ENCODE peak calls at places on chromosomes 7 and 10, in ten cellular contexts. Y is naive thymus-derived CD4-positive, alpha-beta T cell; M is uterus; B is AG10803; R is cardiac muscle cell; H is heart left ventricle; W is neuronal stem cell; L is BE2C; V is tibial artery; P is PC-3. I is an unnamed sample.

GRCh38 chr10:46557319-46558140 is 1.1 kb upstream of the GPRIN2 start:
- DNase-seq in Y (peak), M (peak), B (no peak), R (no peak), H (peak), W (no peak), L (peak), V (peak), P (no peak), I (peak)

GRCh38 chr7:105990141-105990540 is 27.1 kb downstream of the CDHR3 start:
- DNase-seq in Y (no peak), M (no peak), B (no peak), R (no peak), H (no peak), W (no peak), L (no peak), V (no peak), P (no peak), I (no peak)

GRCh38 chr7:88757371-88757770 is 2.1 kb upstream of the ZNF804B start:
- DNase-seq in Y (no peak), M (no peak), B (no peak), R (no peak), H (no peak), W (no peak), L (no peak), V (no peak), P (no peak), I (no peak)

GRCh38 chr7:92259610-92260247 is 14.0 kb downstream of the ANKIB1 start:
- DNase-seq in Y (no peak), M (no peak), B (no peak), R (no peak), H (no peak), W (no peak), L (no peak), V (no peak), P (no peak), I (no peak)

GRCh38 chr10:90447836-90448235 is 410.0 kb downstream of the HTR7 start:
- DNase-seq in Y (no peak), M (no peak), B (no peak), R (peak), H (no peak), W (no peak), L (no peak), V (no peak), P (peak), I (no peak)

GRCh38 chr7:53877688-53878087 is 664.5 kb upstream of the VSTM2A start:
- DNase-seq in Y (no peak), M (no peak), B (no peak), R (no peak), H (no peak), W (no peak), L (no peak), V (no peak), P (no peak), I (no peak)

GRCh38 chr7:155232911-155233702 is 64.6 kb upstream of the INSIG1 start:
- DNase-seq in Y (no peak), M (no peak), B (peak), R (no peak), H (no peak), W (no peak), L (no peak), V (no peak), P (no peak), I (no peak)

GRCh38 chr7:150716939-150717338 is 526 bp downstream of the GIMAP1 start:
- DNase-seq in Y (no peak), M (no peak), B (no peak), R (no peak), H (no peak), W (no peak), L (no peak), V (no peak), P (no peak), I (no peak)

GRCh38 chr7:150399421-150399820 is 20.3 kb downstream of the ZNF775 start:
- DNase-seq in Y (no peak), M (no peak), B (no peak), R (no peak), H (no peak), W (no peak), L (no peak), V (no peak), P (no peak), I (no peak)

GRCh38 chr7:77786741-77787140 is 11.5 kb downstream of the TMEM60 start:
- DNase-seq in Y (no peak), M (no peak), B (no peak), R (no peak), H (no peak), W (no peak), L (no peak), V (no peak), P (no peak), I (no peak)

GRCh38 chr7:2507208-2507916 is 12.2 kb upstream of the LFNG start:
- DNase-seq in Y (no peak), M (no peak), B (no peak), R (no peak), H (no peak), W (no peak), L (no peak), V (no peak), P (no peak), I (no peak)

GRCh38 chr7:111198255-111198654 is 107.3 kb downstream of the LRRN3 start:
- DNase-seq in Y (no peak), M (no peak), B (peak), R (peak), H (no peak), W (no peak), L (no peak), V (no peak), P (peak), I (no peak)

GRCh38 chr10:14385591-14386201 is 55.0 kb upstream of the FRMD4A start:
- DNase-seq in Y (no peak), M (no peak), B (no peak), R (peak), H (no peak), W (no peak), L (no peak), V (no peak), P (peak), I (no peak)

GRCh38 chr7:157656195-157656769 is 319.5 kb downstream of the DNAJB6 start:
- DNase-seq in Y (no peak), M (no peak), B (no peak), R (no peak), H (no peak), W (no peak), L (no peak), V (peak), P (no peak), I (peak)

GRCh38 chr10:84214046-84214572 is 11.2 kb downstream of the LRIT2 start:
- DNase-seq in Y (no peak), M (no peak), B (no peak), R (no peak), H (no peak), W (no peak), L (no peak), V (peak), P (no peak), I (no peak)

GRCh38 chr10:47257396-47258120 is 42.4 kb upstream of the GDF10 start:
- DNase-seq in Y (no peak), M (no peak), B (peak), R (peak), H (no peak), W (no peak), L (no peak), V (no peak), P (peak), I (no peak)

GRCh38 chr7:97016392-97017196 is 8.0 kb downstream of the DLX5 start:
- DNase-seq in Y (no peak), M (no peak), B (no peak), R (no peak), H (no peak), W (peak), L (peak), V (no peak), P (peak), I (peak)

GRCh38 chr10:47403401-47404318 is 19.6 kb upstream of the ZNF488 start:
- DNase-seq in Y (no peak), M (peak), B (peak), R (peak), H (no peak), W (no peak), L (no peak), V (peak), P (no peak), I (peak)

GRCh38 chr7:151340794-151341356 is 737 bp upstream of the NUB1 start:
- DNase-seq in Y (no peak), M (no peak), B (no peak), R (no peak), H (no peak), W (no peak), L (no peak), V (no peak), P (no peak), I (no peak)

GRCh38 chr7:81842361-81842760 is 72.5 kb upstream of the HGF start:
- DNase-seq in Y (no peak), M (no peak), B (no peak), R (no peak), H (no peak), W (no peak), L (no peak), V (no peak), P (no peak), I (no peak)

GRCh38 chr7:44064791-44065430 is 456 bp downstream of the PGAM2 start:
- DNase-seq in Y (no peak), M (no peak), B (no peak), R (no peak), H (peak), W (no peak), L (peak), V (peak), P (no peak), I (no peak)

GRCh38 chr7:50471970-50472369 is 21.8 kb upstream of the FIGNL1 start:
- DNase-seq in Y (no peak), M (no peak), B (no peak), R (no peak), H (no peak), W (no peak), L (no peak), V (no peak), P (no peak), I (no peak)

GRCh38 chr10:35420044-35420443 is 83.7 kb downstream of the CCNY start:
- DNase-seq in Y (no peak), M (no peak), B (no peak), R (peak), H (no peak), W (no peak), L (no peak), V (no peak), P (peak), I (no peak)

GRCh38 chr10:99297033-99297432 is 32.1 kb upstream of the CNNM1 start:
- DNase-seq in Y (no peak), M (no peak), B (no peak), R (no peak), H (no peak), W (no peak), L (peak), V (no peak), P (no peak), I (no peak)

GRCh38 chr10:6409982-6410694 is 169.9 kb downstream of the PRKCQ start:
- DNase-seq in Y (no peak), M (peak), B (peak), R (peak), H (peak), W (no peak), L (no peak), V (no peak), P (no peak), I (no peak)

DNA sequence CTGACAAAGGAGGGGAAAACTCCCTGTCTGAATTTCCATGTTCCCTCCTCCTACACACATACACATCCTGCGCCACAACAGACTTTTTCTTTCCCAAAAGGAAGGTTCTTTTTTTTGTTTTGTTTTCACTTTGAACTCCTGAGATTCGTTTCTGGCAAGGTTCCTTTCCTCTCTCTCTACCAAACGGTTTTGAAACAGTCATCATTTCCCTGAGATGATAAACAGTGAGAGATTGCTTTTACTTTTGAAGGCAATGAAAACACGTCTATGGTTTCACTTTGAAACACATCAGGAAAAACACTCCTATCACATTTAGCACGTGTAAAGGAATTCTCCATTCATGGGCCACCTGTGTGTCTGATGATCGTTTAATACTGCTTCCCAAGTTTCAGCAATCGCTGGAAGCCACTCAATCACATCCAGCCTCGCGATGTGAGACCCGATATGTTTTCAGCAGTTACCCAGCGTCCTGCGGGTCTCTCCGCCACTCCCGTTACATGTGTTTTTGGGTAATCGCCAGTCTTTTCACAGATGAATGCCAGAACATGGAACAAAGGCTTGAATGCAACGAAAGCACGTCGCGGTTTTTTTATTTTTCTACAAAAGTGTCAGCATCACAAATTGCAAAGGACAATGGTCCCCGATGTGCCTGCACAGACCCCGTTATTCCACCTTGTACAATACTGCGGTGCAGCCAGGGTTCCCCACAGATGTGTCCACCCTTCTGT is 62.8 kb upstream of the CUX1 start:
- DNase-seq in Y (no peak), M (peak), B (peak), R (peak), H (no peak), W (no peak), L (no peak), V (no peak), P (peak), I (no peak)
- H3K4me3 ChIP-seq in Y (peak), M (peak), B (peak), R (no peak), H (peak), W (no peak), L (peak), V (peak), P (peak), I (peak)

GRCh38 chr7:117666019-117666418 is 186.2 kb downstream of the CFTR start:
- DNase-seq in Y (no peak), M (no peak), B (peak), R (peak), H (no peak), W (no peak), L (no peak), V (no peak), P (peak), I (no peak)

GRCh38 chr7:117666689-117667088 is 186.9 kb downstream of the CFTR start:
- DNase-seq in Y (no peak), M (no peak), B (no peak), R (no peak), H (no peak), W (no peak), L (no peak), V (no peak), P (no peak), I (no peak)

GRCh38 chr7:117665393-117665792 is 185.6 kb downstream of the CFTR start:
- DNase-seq in Y (no peak), M (no peak), B (no peak), R (no peak), H (no peak), W (no peak), L (no peak), V (no peak), P (no peak), I (no peak)

GRCh38 chr7:117669818-117670217 is 190.0 kb downstream of the CFTR start:
- DNase-seq in Y (no peak), M (no peak), B (no peak), R (no peak), H (no peak), W (no peak), L (no peak), V (no peak), P (no peak), I (no peak)

GRCh38 chr7:117667456-117667855 is 187.6 kb downstream of the CFTR start:
- DNase-seq in Y (no peak), M (no peak), B (no peak), R (peak), H (no peak), W (no peak), L (no peak), V (no peak), P (no peak), I (no peak)
- H3K4me3 ChIP-seq in Y (no peak), M (no peak), B (no peak), R (no peak), H (no peak), W (no peak), L (no peak), V (no peak), P (no peak), I (no peak)

GRCh38 chr10:132703305-132704007 is 82.5 kb downstream of the NKX6-2 start:
- DNase-seq in Y (no peak), M (no peak), B (no peak), R (no peak), H (no peak), W (no peak), L (no peak), V (peak), P (no peak), I (peak)
- H3K4me3 ChIP-seq in Y (no peak), M (no peak), B (no peak), R (no peak), H (no peak), W (peak), L (no peak), V (no peak), P (no peak), I (no peak)

GRCh38 chr7:24283900-24284698 is at the start of gene NPY:
- DNase-seq in Y (no peak), M (no peak), B (no peak), R (no peak), H (no peak), W (no peak), L (peak), V (no peak), P (no peak), I (peak)
- H3K4me3 ChIP-seq in Y (peak), M (no peak), B (no peak), R (peak), H (no peak), W (peak), L (peak), V (peak), P (no peak), I (no peak)